ENCODE peak calls at places on chromosomes 4 and X, in nine cellular contexts. One of them, this sample, is unnamed.

GRCh38 chr4:124111922-124112321 is 600.6 kb downstream of the ANKRD50 start:
- DNase-seq in naive B cell: peak
- DNase-seq in activated naive CD8-positive, alpha-beta T cell treated with anti-CD3 and anti-CD28 coated beads for 36 hours: no peak
- DNase-seq in activated T-cell treated with anti-CD3 and anti-CD28 coated beads for 48 hours: no peak
- DNase-seq in H7: peak
- DNase-seq in glutamatergic neuron: no peak
- DNase-seq in left colon: no peak
- DNase-seq in stimulated activated CD4-positive, alpha-beta T cell treated with anti-CD3 and anti-CD28 coated beads, Interleukin-1b, Interleukin-23, amount 100 ng/mL, for 1 hour: no peak
- DNase-seq in IMR-90: peak
- DNase-seq in this sample: peak

GRCh38 chrX:2374086-2374485 is 126.7 kb downstream of the DHRSX start:
- DNase-seq in left colon: no peak
- DNase-seq in activated T-cell treated with anti-CD3 and anti-CD28 coated beads for 48 hours: no peak
- DNase-seq in naive B cell: no peak
- DNase-seq in activated naive CD8-positive, alpha-beta T cell treated with anti-CD3 and anti-CD28 coated beads for 36 hours: no peak
- DNase-seq in H7: no peak
- DNase-seq in stimulated activated CD4-positive, alpha-beta T cell treated with anti-CD3 and anti-CD28 coated beads, Interleukin-1b, Interleukin-23, amount 100 ng/mL, for 1 hour: no peak
- DNase-seq in IMR-90: peak
- DNase-seq in glutamatergic neuron: no peak
- DNase-seq in this sample: no peak

GRCh38 chr4:26372525-26373172 is 51.8 kb downstream of the RBPJ start:
- DNase-seq in activated T-cell treated with anti-CD3 and anti-CD28 coated beads for 48 hours: peak
- DNase-seq in activated naive CD8-positive, alpha-beta T cell treated with anti-CD3 and anti-CD28 coated beads for 36 hours: peak
- DNase-seq in stimulated activated CD4-positive, alpha-beta T cell treated with anti-CD3 and anti-CD28 coated beads, Interleukin-1b, Interleukin-23, amount 100 ng/mL, for 1 hour: no peak
- DNase-seq in left colon: no peak
- DNase-seq in naive B cell: peak
- DNase-seq in glutamatergic neuron: no peak
- DNase-seq in H7: no peak
- DNase-seq in IMR-90: peak
- DNase-seq in this sample: peak

GRCh38 chrX:131812847-131813825 is 210.0 kb upstream of the STK26 start:
- DNase-seq in IMR-90: peak
- DNase-seq in H7: no peak
- DNase-seq in activated T-cell treated with anti-CD3 and anti-CD28 coated beads for 48 hours: peak
- DNase-seq in naive B cell: peak
- DNase-seq in left colon: peak
- DNase-seq in glutamatergic neuron: no peak
- DNase-seq in activated naive CD8-positive, alpha-beta T cell treated with anti-CD3 and anti-CD28 coated beads for 36 hours: peak
- DNase-seq in stimulated activated CD4-positive, alpha-beta T cell treated with anti-CD3 and anti-CD28 coated beads, Interleukin-1b, Interleukin-23, amount 100 ng/mL, for 1 hour: peak
- DNase-seq in this sample: no peak

GRCh38 chr4:40243390-40243948 is 46.6 kb downstream of the RHOH start:
- DNase-seq in left colon: no peak
- DNase-seq in glutamatergic neuron: no peak
- DNase-seq in IMR-90: no peak
- DNase-seq in stimulated activated CD4-positive, alpha-beta T cell treated with anti-CD3 and anti-CD28 coated beads, Interleukin-1b, Interleukin-23, amount 100 ng/mL, for 1 hour: no peak
- DNase-seq in naive B cell: no peak
- DNase-seq in activated T-cell treated with anti-CD3 and anti-CD28 coated beads for 48 hours: no peak
- DNase-seq in activated naive CD8-positive, alpha-beta T cell treated with anti-CD3 and anti-CD28 coated beads for 36 hours: no peak
- DNase-seq in H7: no peak
- DNase-seq in this sample: no peak

GRCh38 chr4:14072506-14072905 is 445.0 kb upstream of the BOD1L1 start:
- DNase-seq in activated T-cell treated with anti-CD3 and anti-CD28 coated beads for 48 hours: no peak
- DNase-seq in activated naive CD8-positive, alpha-beta T cell treated with anti-CD3 and anti-CD28 coated beads for 36 hours: no peak
- DNase-seq in left colon: no peak
- DNase-seq in H7: no peak
- DNase-seq in stimulated activated CD4-positive, alpha-beta T cell treated with anti-CD3 and anti-CD28 coated beads, Interleukin-1b, Interleukin-23, amount 100 ng/mL, for 1 hour: no peak
- DNase-seq in naive B cell: no peak
- DNase-seq in glutamatergic neuron: no peak
- DNase-seq in IMR-90: no peak
- DNase-seq in this sample: no peak

GRCh38 chr4:14856076-14856926 is 146.0 kb upstream of the CPEB2 start:
- DNase-seq in stimulated activated CD4-positive, alpha-beta T cell treated with anti-CD3 and anti-CD28 coated beads, Interleukin-1b, Interleukin-23, amount 100 ng/mL, for 1 hour: no peak
- DNase-seq in IMR-90: peak
- DNase-seq in left colon: peak
- DNase-seq in naive B cell: no peak
- DNase-seq in H7: no peak
- DNase-seq in activated naive CD8-positive, alpha-beta T cell treated with anti-CD3 and anti-CD28 coated beads for 36 hours: peak
- DNase-seq in activated T-cell treated with anti-CD3 and anti-CD28 coated beads for 48 hours: peak
- DNase-seq in glutamatergic neuron: no peak
- DNase-seq in this sample: peak

GRCh38 chr4:40255722-40256281 is 59.0 kb downstream of the RHOH start:
- DNase-seq in stimulated activated CD4-positive, alpha-beta T cell treated with anti-CD3 and anti-CD28 coated beads, Interleukin-1b, Interleukin-23, amount 100 ng/mL, for 1 hour: no peak
- DNase-seq in activated T-cell treated with anti-CD3 and anti-CD28 coated beads for 48 hours: no peak
- DNase-seq in activated naive CD8-positive, alpha-beta T cell treated with anti-CD3 and anti-CD28 coated beads for 36 hours: no peak
- DNase-seq in IMR-90: peak
- DNase-seq in H7: no peak
- DNase-seq in left colon: no peak
- DNase-seq in naive B cell: no peak
- DNase-seq in glutamatergic neuron: no peak
- DNase-seq in this sample: peak

GRCh38 chr4:112031712-112032328 is 113.4 kb upstream of the FAM241A start:
- DNase-seq in naive B cell: no peak
- DNase-seq in glutamatergic neuron: no peak
- DNase-seq in stimulated activated CD4-positive, alpha-beta T cell treated with anti-CD3 and anti-CD28 coated beads, Interleukin-1b, Interleukin-23, amount 100 ng/mL, for 1 hour: no peak
- DNase-seq in left colon: no peak
- DNase-seq in IMR-90: peak
- DNase-seq in activated naive CD8-positive, alpha-beta T cell treated with anti-CD3 and anti-CD28 coated beads for 36 hours: no peak
- DNase-seq in H7: peak
- DNase-seq in activated T-cell treated with anti-CD3 and anti-CD28 coated beads for 48 hours: no peak
- DNase-seq in this sample: peak

GRCh38 chr4:113106076-113106475 is 56.6 kb downstream of the ANK2 start:
- DNase-seq in left colon: no peak
- DNase-seq in stimulated activated CD4-positive, alpha-beta T cell treated with anti-CD3 and anti-CD28 coated beads, Interleukin-1b, Interleukin-23, amount 100 ng/mL, for 1 hour: no peak
- DNase-seq in H7: no peak
- DNase-seq in IMR-90: peak
- DNase-seq in activated naive CD8-positive, alpha-beta T cell treated with anti-CD3 and anti-CD28 coated beads for 36 hours: no peak
- DNase-seq in glutamatergic neuron: no peak
- DNase-seq in activated T-cell treated with anti-CD3 and anti-CD28 coated beads for 48 hours: no peak
- DNase-seq in naive B cell: no peak
- DNase-seq in this sample: peak

GRCh38 chrX:47321386-47321785 is 49.0 kb upstream of the ZNF157 start:
- DNase-seq in H7: peak
- DNase-seq in left colon: peak
- DNase-seq in activated naive CD8-positive, alpha-beta T cell treated with anti-CD3 and anti-CD28 coated beads for 36 hours: no peak
- DNase-seq in IMR-90: peak
- DNase-seq in activated T-cell treated with anti-CD3 and anti-CD28 coated beads for 48 hours: no peak
- DNase-seq in naive B cell: no peak
- DNase-seq in glutamatergic neuron: peak
- DNase-seq in stimulated activated CD4-positive, alpha-beta T cell treated with anti-CD3 and anti-CD28 coated beads, Interleukin-1b, Interleukin-23, amount 100 ng/mL, for 1 hour: no peak
- DNase-seq in this sample: no peak

This sample was measured in foreskin melanocyte.